ENCODE peak calls at places on chromosome 9, in six cellular contexts. B is K562, A is IMR-90, D is PC-3, V is HCT116, F is H9. Y is an unnamed sample.

GRCh38 chr9:137435980-137436760 is 5.0 kb downstream of the ENTPD8 start:
- DNase-seq in B (peak), A (peak), D (peak), V (peak), F (no peak), Y (no peak)

GRCh38 chr9:133615101-133615896 is 6.1 kb upstream of the FAM163B start:
- DNase-seq in B (no peak), A (no peak), D (no peak), V (no peak), F (no peak), Y (no peak)

GRCh38 chr9:131418143-131419028 is 24.5 kb downstream of the PRRC2B start:
- DNase-seq in B (no peak), A (peak), D (no peak), V (no peak), F (peak), Y (no peak)

GRCh38 chr9:72477862-72478564 is 43.4 kb upstream of the TMC1 start:
- DNase-seq in B (no peak), A (peak), D (peak), V (peak), F (no peak), Y (no peak)

GRCh38 chr9:25003686-25004085 is 458.0 kb upstream of the IZUMO3 start:
- DNase-seq in B (no peak), A (no peak), D (no peak), V (no peak), F (peak), Y (peak)

GRCh38 chr9:91720746-91721705 is 229.0 kb downstream of the ROR2 start:
- DNase-seq in B (no peak), A (no peak), D (no peak), V (no peak), F (no peak), Y (peak)

GRCh38 chr9:78261403-78262001 is 25.6 kb downstream of the CEP78 start:
- DNase-seq in B (peak), A (peak), D (peak), V (peak), F (no peak), Y (no peak)

GRCh38 chr9:22469928-22470544 is 23.4 kb downstream of the DMRTA1 start:
- DNase-seq in B (no peak), A (peak), D (peak), V (peak), F (peak), Y (peak)

GRCh38 chr9:133828338-133828997 is 90.3 kb upstream of the SARDH start:
- DNase-seq in B (no peak), A (no peak), D (no peak), V (no peak), F (no peak), Y (no peak)

GRCh38 chr9:5854032-5854792 is 21.3 kb upstream of the ERMP1 start:
- DNase-seq in B (no peak), A (no peak), D (no peak), V (no peak), F (no peak), Y (no peak)

GRCh38 chr9:135802876-135803419 is 101.0 kb downstream of the KCNT1 start:
- DNase-seq in B (no peak), A (no peak), D (no peak), V (no peak), F (no peak), Y (no peak)

GRCh38 chr9:89149726-89150125 is 28.9 kb downstream of the SHC3 start:
- DNase-seq in B (no peak), A (peak), D (peak), V (no peak), F (no peak), Y (no peak)

GRCh38 chr9:116327702-116328440 is 174.3 kb downstream of the PAPPA start:
- DNase-seq in B (no peak), A (peak), D (no peak), V (no peak), F (no peak), Y (no peak)

GRCh38 chr9:136860933-136861873 is 4.9 kb downstream of the EDF1 start:
- DNase-seq in B (no peak), A (no peak), D (no peak), V (no peak), F (no peak), Y (no peak)

GRCh38 chr9:19232830-19233194 is 2.3 kb downstream of the DENND4C start:
- DNase-seq in B (no peak), A (peak), D (peak), V (no peak), F (no peak), Y (no peak)

GRCh38 chr9:19637084-19637483 is 151.8 kb downstream of the SLC24A2 start:
- DNase-seq in B (no peak), A (no peak), D (no peak), V (no peak), F (no peak), Y (no peak)

GRCh38 chr9:69180670-69181069 is 6.6 kb downstream of the TJP2 start:
- DNase-seq in B (peak), A (peak), D (peak), V (peak), F (no peak), Y (no peak)

GRCh38 chr9:119284118-119284517 is 85.1 kb downstream of the BRINP1 start:
- DNase-seq in B (no peak), A (no peak), D (no peak), V (no peak), F (peak), Y (no peak)

GRCh38 chr9:4382722-4383317 is 83.0 kb upstream of the GLIS3 start:
- DNase-seq in B (no peak), A (peak), D (peak), V (peak), F (no peak), Y (peak)

GRCh38 chr9:33765411-33765810 is 29.9 kb upstream of the PRSS3 start:
- DNase-seq in B (no peak), A (peak), D (peak), V (peak), F (no peak), Y (no peak)

GRCh38 chr9:76617510-76618194 is 146.6 kb upstream of the PCA3 start:
- DNase-seq in B (no peak), A (no peak), D (no peak), V (no peak), F (no peak), Y (no peak)

GRCh38 chr9:121870271-121870670 is 218.8 kb downstream of the DAB2IP start:
- DNase-seq in B (no peak), A (no peak), D (no peak), V (no peak), F (no peak), Y (no peak)

GRCh38 chr9:626591-626990 is 214.9 kb upstream of the DMRT1 start:
- DNase-seq in B (no peak), A (no peak), D (no peak), V (no peak), F (no peak), Y (no peak)

GRCh38 chr9:125538092-125538473 is 168.9 kb downstream of the MAPKAP1 start:
- DNase-seq in B (no peak), A (peak), D (peak), V (peak), F (no peak), Y (no peak)

GRCh38 chr9:421896-422295 is 207.2 kb downstream of the DOCK8 start:
- DNase-seq in B (no peak), A (no peak), D (no peak), V (no peak), F (no peak), Y (no peak)

GRCh38 chr9:87964826-87965225 is 9.5 kb downstream of the CDK20 start:
- DNase-seq in B (no peak), A (no peak), D (no peak), V (no peak), F (no peak), Y (no peak)

GRCh38 chr9:21367957-21368356 is at the start of gene IFNA13:
- DNase-seq in B (no peak), A (no peak), D (no peak), V (no peak), F (no peak), Y (no peak)

GRCh38 chr9:126682928-126683697 is 69.4 kb downstream of the LMX1B start:
- DNase-seq in B (peak), A (no peak), D (no peak), V (no peak), F (peak), Y (no peak)

GRCh38 chr9:21933865-21934264 is 60.3 kb downstream of the CDKN2A start:
- DNase-seq in B (no peak), A (peak), D (peak), V (no peak), F (no peak), Y (no peak)

GRCh38 chr9:34375901-34376595 is 650 bp downstream of the MYORG start:
- DNase-seq in B (peak), A (no peak), D (peak), V (no peak), F (peak), Y (no peak)

GRCh38 chr9:35791321-35791921 is at the start of gene NPR2:
- DNase-seq in B (no peak), A (peak), D (no peak), V (no peak), F (no peak), Y (no peak)

GRCh38 chr9:35792044-35792813 is 838 bp downstream of the NPR2 start:
- DNase-seq in B (no peak), A (no peak), D (no peak), V (no peak), F (no peak), Y (no peak)

GRCh38 chr9:35790385-35791291 is 753 bp upstream of the NPR2 start:
- DNase-seq in B (peak), A (peak), D (peak), V (no peak), F (peak), Y (peak)

GRCh38 chr9:35793461-35793860 is 2.1 kb downstream of the NPR2 start:
- DNase-seq in B (no peak), A (no peak), D (no peak), V (no peak), F (no peak), Y (no peak)

GRCh38 chr9:35792826-35793225 is 1.4 kb downstream of the NPR2 start:
- DNase-seq in B (no peak), A (no peak), D (no peak), V (no peak), F (no peak), Y (no peak)
- H3K9ac ChIP-seq in B (no peak), A (peak), D (no peak), V (no peak), F (no peak), Y (no peak)

DNA sequence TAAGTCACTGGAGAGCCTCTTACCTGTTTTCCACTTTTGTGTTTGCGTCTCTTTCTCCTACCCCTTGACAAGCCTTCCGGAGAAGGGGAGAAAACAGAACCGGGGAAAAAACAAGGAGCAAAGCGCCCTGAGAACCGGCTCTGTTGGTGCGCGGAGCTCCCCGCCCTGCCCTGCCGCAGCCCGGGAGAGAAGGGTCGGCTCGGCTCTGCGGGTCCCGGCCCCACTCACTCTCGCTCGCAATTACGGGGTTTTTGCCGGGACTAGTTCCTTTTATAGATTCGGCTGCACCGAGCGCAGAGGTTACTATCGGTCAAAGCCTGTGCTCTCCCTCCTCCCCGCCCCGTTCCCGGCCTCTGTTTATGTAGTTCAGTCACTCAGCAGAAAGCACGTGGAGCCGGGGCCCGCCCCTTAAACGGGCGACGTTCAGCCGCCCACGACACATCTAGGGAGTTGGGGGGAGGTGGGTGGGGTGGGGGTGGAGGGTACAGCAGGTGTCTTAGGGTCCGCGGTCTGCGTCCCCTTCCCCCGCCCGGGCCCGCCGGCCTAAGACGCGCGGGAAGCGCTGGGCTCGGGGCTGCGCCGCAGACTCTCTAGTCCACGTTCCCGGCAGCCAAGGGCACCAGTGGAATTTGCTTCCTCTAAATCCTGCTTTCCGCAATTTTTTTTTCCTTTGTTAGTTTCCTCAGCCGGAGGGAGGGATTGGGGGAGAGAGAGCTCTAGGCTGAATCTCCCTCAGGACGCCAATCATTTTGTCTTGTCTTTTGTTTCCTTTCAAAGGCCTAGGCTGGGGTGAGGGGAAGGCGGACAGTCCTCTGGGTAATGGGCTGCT is at the start of gene ABCA1:
- DNase-seq in B (peak), A (peak), D (peak), V (peak), F (peak), Y (peak)
- H3K9ac ChIP-seq in B (no peak), A (peak), D (peak), V (peak), F (peak), Y (peak)

DNA sequence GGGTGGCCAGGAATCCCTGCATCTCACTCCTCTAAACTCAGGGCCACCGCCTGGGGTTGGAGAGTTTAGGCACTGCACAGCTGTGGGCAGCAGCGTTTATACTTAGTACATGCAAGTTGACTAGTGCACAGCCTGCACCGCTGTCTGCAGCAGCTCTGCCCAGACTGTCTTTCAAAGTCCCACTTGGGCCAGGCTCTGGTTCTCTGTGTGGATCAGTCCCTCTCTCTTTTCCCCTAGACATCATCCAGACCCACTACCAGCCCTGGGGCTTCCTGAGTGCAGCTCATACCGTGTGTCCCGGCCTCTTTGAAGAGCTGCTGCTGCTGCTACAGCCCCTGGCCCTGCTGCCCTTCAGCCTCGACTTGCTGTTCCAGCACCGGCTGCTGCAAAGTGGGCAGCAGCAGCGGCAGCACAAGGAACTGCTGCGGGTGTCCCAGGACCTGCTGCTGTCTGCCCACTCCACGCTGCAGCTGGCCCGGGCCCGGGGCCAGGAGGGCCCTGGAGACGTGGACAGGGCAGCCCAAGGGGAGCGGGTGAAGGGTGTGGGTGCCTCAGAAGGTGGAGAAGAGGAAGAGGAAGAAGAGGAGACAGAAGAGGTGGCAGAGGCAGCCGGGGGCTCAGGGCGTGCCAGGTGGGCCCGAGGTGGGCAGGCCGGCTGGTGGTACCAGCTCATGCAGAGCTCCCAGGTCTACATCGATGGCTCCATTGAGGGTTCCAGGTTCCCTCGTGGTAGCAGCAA is 45.1 kb upstream of the TESK1 start:
- DNase-seq in B (no peak), A (no peak), D (no peak), V (no peak), F (no peak), Y (no peak)
- H3K9ac ChIP-seq in B (peak), A (no peak), D (no peak), V (no peak), F (no peak), Y (no peak)

DNA sequence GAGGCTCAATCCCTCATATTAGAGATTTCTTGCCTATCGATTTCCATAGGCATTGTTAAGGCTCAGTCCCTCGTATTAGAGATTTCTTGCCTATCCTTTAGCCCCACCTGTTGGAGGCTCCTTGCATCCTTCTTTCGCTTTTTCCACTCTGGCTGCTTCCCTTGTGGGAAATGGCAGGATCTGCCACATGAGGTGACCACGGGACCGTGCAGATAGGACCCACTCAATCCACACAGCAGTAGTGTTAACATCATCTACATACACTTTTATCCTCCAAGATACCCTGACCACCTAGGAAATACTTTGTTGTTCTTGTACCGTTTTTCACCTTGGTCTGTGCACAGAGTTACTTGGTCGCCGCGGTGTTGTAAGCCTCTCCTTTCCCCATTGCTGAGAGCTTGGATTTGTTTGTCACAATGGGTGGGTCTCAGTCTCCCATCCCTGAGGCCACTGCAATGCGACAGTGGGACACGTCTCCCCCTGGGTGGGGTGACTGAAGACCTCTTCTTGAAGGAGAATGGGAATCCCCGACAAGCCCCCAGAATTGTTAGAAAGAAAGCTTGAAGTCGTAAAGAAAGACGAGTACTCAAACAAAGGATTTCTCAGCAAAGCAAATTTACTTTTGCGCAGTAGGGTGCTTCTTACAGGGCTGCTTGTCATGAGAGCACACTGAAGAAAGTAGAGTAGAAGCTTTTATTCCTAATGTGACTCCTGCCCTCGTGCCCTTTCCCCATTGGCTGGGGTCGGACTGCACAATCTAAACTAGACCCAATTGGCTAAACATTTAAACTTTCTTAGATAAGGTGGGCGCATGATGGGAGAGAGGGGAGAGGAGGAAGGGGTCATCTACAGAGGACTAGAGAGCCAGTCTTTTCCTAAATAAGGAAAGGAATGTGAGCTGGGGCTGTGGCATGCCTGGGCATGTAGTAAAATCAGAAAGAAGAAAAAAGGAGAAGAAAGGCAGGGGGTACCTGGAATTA is 19.8 kb downstream of the IFT74 start:
- DNase-seq in B (no peak), A (peak), D (peak), V (peak), F (peak), Y (no peak)
- H3K9ac ChIP-seq in B (no peak), A (no peak), D (no peak), V (no peak), F (peak), Y (no peak)

GRCh38 chr9:99824378-99825157 is 2.9 kb downstream of the NR4A3 start:
- DNase-seq in B (peak), A (no peak), D (no peak), V (no peak), F (peak), Y (peak)
- H3K9ac ChIP-seq in B (peak), A (peak), D (no peak), V (no peak), F (no peak), Y (peak)